ENCODE peak calls at places on chromosomes 4 and X, in four cellular contexts. H is pancreas, M is left lung, W is brain microvascular endothelial cell. Q is an unnamed sample.
A peak's percentile ranks its signal among the peaks of the same experiment; 100 is the strongest.

GRCh38 chr4:82421796-82422560 is 8.3 kb downstream of the HNRNPDL start:
- DNase-seq in H (no peak), M (no peak), W (no peak), Q (no peak)

GRCh38 chr4:142497606-142498005 is 348.5 kb downstream of the INPP4B start:
- DNase-seq in H (no peak), M (no peak), W (no peak), Q (no peak)

GRCh38 chr4:102599887-102600286 is 98.7 kb downstream of the NFKB1 start:
- DNase-seq in H (no peak), M (no peak), W (no peak), Q (no peak)

GRCh38 chr4:3523146-3523627 is 9.0 kb downstream of the LRPAP1 start:
- DNase-seq in H (peak; percentile 40), M (peak; percentile 6), W (no peak), Q (no peak)

GRCh38 chr4:21593268-21594002 is 355.1 kb downstream of the KCNIP4 start:
- DNase-seq in H (no peak), M (no peak), W (no peak), Q (no peak)

GRCh38 chr4:2947926-2948325 is 15.3 kb downstream of the NOP14 start:
- DNase-seq in H (no peak), M (no peak), W (no peak), Q (no peak)

GRCh38 chr4:85755285-85755684 is 280.3 kb downstream of the ARHGAP24 start:
- DNase-seq in H (no peak), M (no peak), W (no peak), Q (no peak)

GRCh38 chrX:6095469-6095868 is 133.2 kb downstream of the NLGN4X start:
- DNase-seq in H (no peak), M (no peak), W (no peak), Q (no peak)

GRCh38 chr4:73984736-73985527 is 3.1 kb downstream of the PPBP start:
- DNase-seq in H (no peak), M (no peak), W (no peak), Q (no peak)

GRCh38 chr4:23686169-23686903 is 203.5 kb downstream of the PPARGC1A start:
- DNase-seq in H (no peak), M (no peak), W (no peak), Q (no peak)

GRCh38 chr4:122666527-122667245 is 45.8 kb upstream of the IL21 start:
- DNase-seq in H (no peak), M (no peak), W (peak; percentile 79), Q (no peak)

GRCh38 chr4:153112071-153112460 is 92.2 kb upstream of the TRIM2 start:
- DNase-seq in H (no peak), M (no peak), W (no peak), Q (no peak)

GRCh38 chr4:176185068-176185467 is 10.3 kb downstream of the SPATA4 start:
- DNase-seq in H (no peak), M (no peak), W (peak; percentile 72), Q (no peak)

GRCh38 chr4:133145241-133145640 is 3.9 kb upstream of the PCDH10 start:
- DNase-seq in H (no peak), M (no peak), W (no peak), Q (no peak)

GRCh38 chr4:110620352-110621327 is 2.2 kb downstream of the PITX2 start:
- DNase-seq in H (peak; percentile 65), M (no peak), W (no peak), Q (no peak)

GRCh38 chr4:110619001-110619350 is 3.9 kb downstream of the PITX2 start:
- DNase-seq in H (no peak), M (no peak), W (no peak), Q (no peak)

GRCh38 chr4:110618091-110619000 is 4.5 kb downstream of the PITX2 start:
- DNase-seq in H (peak; percentile 67), M (no peak), W (no peak), Q (no peak)

GRCh38 chr4:110621328-110621812 is 1.5 kb downstream of the PITX2 start:
- DNase-seq in H (no peak), M (no peak), W (no peak), Q (no peak)

GRCh38 chr4:110619401-110620247 is 3.3 kb downstream of the PITX2 start:
- DNase-seq in H (no peak), M (no peak), W (no peak), Q (no peak)
- H3K27me3 ChIP-seq in H (peaks cover 21% of the 10 kb centered on the region), M (peaks cover 100% of the 10 kb centered on the region), W (peaks cover 96% of the 10 kb centered on the region), Q (peaks cover 75% of the 10 kb centered on the region)

GRCh38 chr4:15778191-15778741 is at the start of gene CD38:
- DNase-seq in H (peak; percentile 66), M (peak; percentile 47), W (peak; percentile 8), Q (no peak)

GRCh38 chr4:15779789-15780188 is 1.7 kb downstream of the CD38 start:
- DNase-seq in H (no peak), M (no peak), W (no peak), Q (no peak)

GRCh38 chr4:15779336-15779735 is 1.2 kb downstream of the CD38 start:
- DNase-seq in H (no peak), M (peak; percentile 58), W (peak; percentile 59), Q (no peak)

GRCh38 chr4:15778742-15779231 is 659 bp downstream of the CD38 start:
- DNase-seq in H (no peak), M (peak; percentile 66), W (peak; percentile 28), Q (peak; percentile 42)

DNA sequence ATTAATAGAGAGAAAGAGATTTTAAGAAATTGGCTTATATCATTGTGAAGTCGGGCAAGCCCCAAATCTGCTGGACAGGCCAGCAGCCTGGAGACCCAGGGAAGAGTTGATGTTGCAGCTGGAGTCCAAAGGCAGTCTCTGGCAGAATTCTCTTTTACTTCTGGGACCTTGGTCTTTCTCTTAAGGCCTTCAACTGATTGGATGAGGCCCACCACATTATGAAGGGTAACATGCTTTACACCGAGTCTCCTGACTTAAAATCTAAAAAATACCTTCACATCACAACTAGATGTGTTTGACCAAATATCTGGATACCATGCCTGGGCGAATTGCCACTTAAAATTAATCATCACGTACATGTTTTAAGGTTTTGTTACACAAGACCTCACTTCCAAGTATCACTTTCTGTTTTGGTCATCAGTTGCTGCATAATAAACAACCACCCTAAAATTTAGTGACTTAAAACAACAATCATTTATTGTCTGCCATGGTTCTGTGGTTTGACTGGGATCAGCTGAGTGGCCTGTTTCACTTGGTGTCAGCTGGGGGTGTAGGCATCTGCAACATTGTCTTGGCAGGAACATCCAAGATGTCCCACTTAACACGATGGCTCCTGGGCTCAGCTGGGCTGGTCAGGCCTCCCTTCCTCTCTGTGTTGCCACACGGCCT is 3.4 kb downstream of the CD38 start:
- DNase-seq in H (no peak), M (no peak), W (no peak), Q (no peak)
- H3K27ac ChIP-seq in H (no peak overlapping the region), M (peak overlapping the region; percentile 50), W (no peak overlapping the region), Q (no peak overlapping the region)

GRCh38 chrX:54529166-54529558 is 857 bp upstream of the GNL3L start:
- DNase-seq in H (no peak), M (no peak), W (no peak), Q (no peak)

GRCh38 chrX:54534271-54534670 is 4.3 kb downstream of the GNL3L start:
- DNase-seq in H (no peak), M (no peak), W (no peak), Q (no peak)

GRCh38 chrX:54529559-54530357 is at the start of gene GNL3L:
- DNase-seq in H (peak; percentile 94), M (peak; percentile 91), W (peak; percentile 70), Q (peak; percentile 83)

GRCh38 chrX:54530358-54530900 is 410 bp downstream of the GNL3L start:
- DNase-seq in H (no peak), M (no peak), W (no peak), Q (peak; percentile 42)
- H3K27me3 ChIP-seq in H (no peaks in the 10 kb centered on the region), M (no peaks in the 10 kb centered on the region), W (no peaks in the 10 kb centered on the region), Q (no peaks in the 10 kb centered on the region)

GRCh38 chr4:8168232-8168631 is 9.6 kb upstream of the ABLIM2 start:
- DNase-seq in H (no peak), M (no peak), W (no peak), Q (no peak)
- H3K27ac ChIP-seq in H (no peak overlapping the region), M (no peak overlapping the region), W (no peak overlapping the region), Q (no peak overlapping the region)

GRCh38 chrX:25006586-25007058 is 9.1 kb downstream of the ARX start:
- DNase-seq in H (no peak), M (no peak), W (no peak), Q (no peak)

GRCh38 chrX:25004040-25004439 is 11.7 kb downstream of the ARX start:
- DNase-seq in H (no peak), M (no peak), W (no peak), Q (no peak)

GRCh38 chrX:25004485-25005032 is 11.2 kb downstream of the ARX start:
- DNase-seq in H (peak; percentile 67), M (no peak), W (no peak), Q (no peak)

GRCh38 chrX:25005034-25005381 is 10.8 kb downstream of the ARX start:
- DNase-seq in H (no peak), M (no peak), W (no peak), Q (no peak)

DNA sequence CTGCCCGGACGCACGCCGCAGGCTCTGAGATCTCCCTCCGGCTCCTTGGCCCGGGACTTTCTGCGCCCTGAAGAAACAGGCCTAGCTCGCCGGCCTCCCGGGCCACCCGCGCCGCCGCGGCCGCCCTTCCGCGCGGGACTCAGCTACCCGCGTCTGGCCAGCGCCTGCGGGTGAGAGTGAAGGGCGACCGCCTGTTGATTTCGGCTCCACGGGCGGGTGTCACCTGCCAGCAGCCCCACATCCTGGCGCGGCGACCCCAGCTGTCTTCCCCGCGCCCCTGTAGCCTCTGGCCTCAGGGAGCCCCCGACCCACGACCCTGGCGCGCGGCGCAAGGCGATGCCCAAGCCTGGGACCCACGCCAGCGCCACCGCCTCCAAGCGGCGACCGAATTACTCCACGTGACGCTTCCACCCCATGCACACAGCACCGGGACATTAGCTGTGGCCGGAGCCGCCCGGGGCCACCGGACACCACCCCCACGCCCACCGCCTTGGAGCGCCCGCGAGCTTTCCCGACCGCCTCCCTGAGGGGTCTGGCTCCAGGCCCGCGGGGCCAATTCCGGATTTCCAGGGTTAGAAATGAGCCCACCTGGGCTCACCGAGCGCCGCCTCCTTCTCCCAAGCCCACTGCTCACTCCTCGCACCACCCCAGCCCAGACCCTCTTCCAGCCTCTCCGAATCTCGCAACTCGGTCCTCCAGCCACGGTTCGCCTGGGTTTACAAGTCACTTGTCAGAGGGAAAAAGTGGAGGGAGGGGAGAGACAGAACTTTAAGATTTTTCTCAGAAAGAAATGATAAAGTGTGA is 10.2 kb downstream of the ARX start:
- DNase-seq in H (peak; percentile 70), M (no peak), W (no peak), Q (no peak)
- H3K27me3 ChIP-seq in H (no peaks in the 10 kb centered on the region), M (peaks cover 86% of the 10 kb centered on the region), W (peaks cover 39% of the 10 kb centered on the region), Q (no peaks in the 10 kb centered on the region)

DNA sequence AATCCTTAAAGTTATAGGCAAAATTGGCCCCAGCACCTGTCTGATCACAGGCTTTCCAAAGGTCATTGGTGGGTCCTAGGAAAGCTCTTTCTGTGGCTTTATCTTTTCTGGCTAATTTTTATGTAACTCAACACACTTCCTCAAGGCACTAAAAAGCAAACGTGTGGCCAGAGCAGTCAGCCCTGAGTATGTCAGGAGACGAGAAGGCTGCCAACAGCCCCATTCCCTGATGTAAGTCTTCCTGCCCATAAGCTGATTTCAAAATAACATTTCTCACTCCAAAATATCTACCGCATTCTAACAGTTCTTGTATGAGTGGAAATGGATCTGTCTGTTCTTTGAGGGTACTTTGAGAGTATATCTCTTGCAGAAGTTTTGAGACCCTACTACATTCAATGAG is 25.5 kb upstream of the FUNDC1 start:
- DNase-seq in H (no peak), M (no peak), W (no peak), Q (no peak)
- H3K27ac ChIP-seq in H (no peak overlapping the region), M (no peak overlapping the region), W (no peak overlapping the region), Q (no peak overlapping the region)

Q was measured in CD4-positive, alpha-beta memory T cell.